ENCODE peak calls at places on chromosomes 4 and X, in five cellular contexts. N is activated CD4-positive, alpha-beta T cell treated with anti-CD3 and anti-CD28 coated beads for 36 hours; T is stimulated activated CD8-positive, alpha-beta memory T cell treated with anti-CD3 and anti-CD28 coated beads, Interleukin-2, amount 100 ng/mL, for 1 hour; L is left kidney; F is C1 segment of cervical spinal cord. R is an unnamed sample.

GRCh38 chr4:83112678-83113428 is 1.7 kb downstream of the PLAC8 start:
- DNase-seq in F (no peak), N (peak), T (no peak), L (no peak), R (no peak)

GRCh38 chrX:46865281-46865680 is 28.4 kb downstream of the RP2 start:
- DNase-seq in L (no peak), N (no peak), F (no peak), T (no peak), R (no peak)

GRCh38 chrX:50579955-50580354 is 109.3 kb upstream of the DGKK start:
- DNase-seq in T (no peak), F (no peak), N (peak), L (peak), R (peak)

GRCh38 chr4:2250003-2250763 is 8.3 kb upstream of the HAUS3 start:
- DNase-seq in T (no peak), N (peak), F (no peak), L (no peak), R (no peak)

GRCh38 chrX:30635630-30636029 is 17.6 kb upstream of the GK start:
- DNase-seq in L (no peak), N (no peak), F (no peak), T (no peak), R (no peak)

GRCh38 chr4:2938906-2939305 is 24.3 kb downstream of the NOP14 start:
- DNase-seq in T (no peak), N (no peak), L (no peak), F (no peak), R (no peak)

GRCh38 chrX:123450217-123450616 is 266.1 kb downstream of the GRIA3 start:
- DNase-seq in N (peak), L (peak), F (no peak), T (no peak), R (no peak)

GRCh38 chrX:151153086-151153485 is 23.3 kb upstream of the GPR50 start:
- DNase-seq in F (no peak), N (no peak), L (peak), T (no peak), R (no peak)

GRCh38 chrX:141787655-141788054 is 50.5 kb upstream of the MAGEC3 start:
- DNase-seq in T (no peak), F (no peak), N (no peak), L (no peak), R (no peak)

GRCh38 chr4:83704786-83705185 is 168.9 kb downstream of the GPAT3 start:
- DNase-seq in T (no peak), N (no peak), F (no peak), L (no peak), R (no peak)

GRCh38 chrX:34656467-34656841 is 631 bp downstream of the TMEM47 start:
- DNase-seq in T (no peak), F (no peak), N (no peak), L (no peak), R (no peak)

GRCh38 chrX:40996886-40997530 is 88.2 kb upstream of the USP9X start:
- DNase-seq in L (peak), N (no peak), F (no peak), T (no peak), R (no peak)

GRCh38 chrX:123685273-123685672 is 47.6 kb downstream of the THOC2 start:
- DNase-seq in L (no peak), T (no peak), N (no peak), F (no peak), R (no peak)

GRCh38 chrX:155870958-155871357 is 10.2 kb upstream of the VAMP7 start:
- DNase-seq in L (no peak), F (no peak), N (no peak), T (no peak), R (no peak)